ENCODE peak calls at places on chromosomes 6 and 20, in five cellular contexts. V is tibial artery, I is AG04450, A is IMR-90, X is sigmoid colon. J is an unnamed sample.
A peak's percentile ranks its signal among the peaks of the same experiment; 100 is the strongest.

GRCh38 chr6:157187182-157188093 is 135.9 kb downstream of the TMEM242 start:
- DNase-seq in V (no peak), I (no peak), A (no peak), X (peak; percentile 75), J (peak; percentile 31)

GRCh38 chr20:63022501-63022900 is 15.7 kb upstream of the BHLHE23 start:
- DNase-seq in V (peak; percentile 40), I (no peak), A (no peak), X (no peak), J (no peak)

GRCh38 chr6:25952535-25952934 is 10.1 kb upstream of the TRIM38 start:
- DNase-seq in V (no peak), I (no peak), A (no peak), X (no peak), J (no peak)

GRCh38 chr20:20849126-20849525 is 136.7 kb upstream of the RALGAPA2 start:
- DNase-seq in V (no peak), I (no peak), A (no peak), X (no peak), J (no peak)

GRCh38 chr6:128954308-128955043 is 71.5 kb downstream of the LAMA2 start:
- DNase-seq in V (no peak), I (no peak), A (no peak), X (no peak), J (no peak)

GRCh38 chr6:149065658-149066556 is 251.6 kb upstream of the TAB2 start:
- DNase-seq in V (no peak), I (no peak), A (no peak), X (no peak), J (no peak)

GRCh38 chr6:145155411-145155810 is 579.9 kb downstream of the EPM2A start:
- DNase-seq in V (no peak), I (no peak), A (peak; percentile 5), X (no peak), J (no peak)

GRCh38 chr6:15993716-15994228 is 135.1 kb upstream of the MYLIP start:
- DNase-seq in V (no peak), I (no peak), A (no peak), X (no peak), J (no peak)

GRCh38 chr6:51139841-51140462 is 321.3 kb downstream of the TFAP2B start:
- DNase-seq in V (no peak), I (no peak), A (no peak), X (no peak), J (no peak)

GRCh38 chr6:90033872-90034271 is 139.6 kb downstream of the GJA10 start:
- DNase-seq in V (no peak), I (no peak), A (no peak), X (no peak), J (no peak)

GRCh38 chr6:89359561-89359960 is 7.0 kb upstream of the UBE2J1 start:
- DNase-seq in V (no peak), I (no peak), A (no peak), X (no peak), J (no peak)

GRCh38 chr6:115896538-115897129 is 164.1 kb downstream of the FRK start:
- DNase-seq in V (no peak), I (no peak), A (peak; percentile 29), X (no peak), J (no peak)

GRCh38 chr6:101085327-101085726 is 204.2 kb upstream of the ASCC3 start:
- DNase-seq in V (no peak), I (no peak), A (no peak), X (no peak), J (no peak)

GRCh38 chr20:59633646-59634045 is 29.3 kb downstream of the PHACTR3 start:
- DNase-seq in V (no peak), I (no peak), A (no peak), X (no peak), J (no peak)

GRCh38 chr20:39429716-39430115 is 467.6 kb downstream of the DHX35 start:
- DNase-seq in V (no peak), I (no peak), A (no peak), X (no peak), J (peak; percentile 6)

GRCh38 chr6:107965746-107966145 is 7.7 kb upstream of the SEC63 start:
- DNase-seq in V (no peak), I (no peak), A (peak; percentile 47), X (no peak), J (no peak)

GRCh38 chr6:124676033-124676432 is 286.2 kb upstream of the RNF217 start:
- DNase-seq in V (no peak), I (no peak), A (peak; percentile 42), X (no peak), J (no peak)

GRCh38 chr6:47598367-47598766 is 100.0 kb upstream of the ADGRF4 start:
- DNase-seq in V (no peak), I (no peak), A (no peak), X (no peak), J (no peak)

GRCh38 chr6:85673198-85674139 is 30.8 kb upstream of the SYNCRIP start:
- DNase-seq in V (no peak), I (no peak), A (no peak), X (no peak), J (no peak)

GRCh38 chr6:151052021-151052646 is 186.6 kb downstream of the MTHFD1L start:
- DNase-seq in V (no peak), I (no peak), A (no peak), X (no peak), J (no peak)

GRCh38 chr6:68726307-68726706 is 91.2 kb downstream of the ADGRB3 start:
- DNase-seq in V (no peak), I (no peak), A (no peak), X (no peak), J (peak; percentile 30)

GRCh38 chr6:113854531-113855499 is 2.3 kb upstream of the MARCKS start:
- DNase-seq in V (peak; percentile 82), I (peak; percentile 63), A (peak; percentile 79), X (peak; percentile 91), J (peak; percentile 95)

GRCh38 chr20:51636123-51636522 is 93.6 kb upstream of the NFATC2 start:
- DNase-seq in V (no peak), I (no peak), A (no peak), X (no peak), J (no peak)

GRCh38 chr20:53942121-53942816 is 128.1 kb downstream of the BCAS1 start:
- DNase-seq in V (no peak), I (no peak), A (no peak), X (no peak), J (no peak)

GRCh38 chr20:57414867-57415592 is 23.8 kb downstream of the RBM38 start:
- DNase-seq in V (no peak), I (no peak), A (peak; percentile 28), X (no peak), J (no peak)

GRCh38 chr6:13303668-13304017 is 24.7 kb downstream of the TBC1D7 start:
- DNase-seq in V (peak; percentile 89), I (peak; percentile 52), A (peak; percentile 81), X (peak; percentile 87), J (peak; percentile 65)

GRCh38 chr20:30594112-30594511 is 663.4 kb upstream of the DEFB115 start:
- DNase-seq in V (no peak), I (no peak), A (no peak), X (no peak), J (no peak)

DNA sequence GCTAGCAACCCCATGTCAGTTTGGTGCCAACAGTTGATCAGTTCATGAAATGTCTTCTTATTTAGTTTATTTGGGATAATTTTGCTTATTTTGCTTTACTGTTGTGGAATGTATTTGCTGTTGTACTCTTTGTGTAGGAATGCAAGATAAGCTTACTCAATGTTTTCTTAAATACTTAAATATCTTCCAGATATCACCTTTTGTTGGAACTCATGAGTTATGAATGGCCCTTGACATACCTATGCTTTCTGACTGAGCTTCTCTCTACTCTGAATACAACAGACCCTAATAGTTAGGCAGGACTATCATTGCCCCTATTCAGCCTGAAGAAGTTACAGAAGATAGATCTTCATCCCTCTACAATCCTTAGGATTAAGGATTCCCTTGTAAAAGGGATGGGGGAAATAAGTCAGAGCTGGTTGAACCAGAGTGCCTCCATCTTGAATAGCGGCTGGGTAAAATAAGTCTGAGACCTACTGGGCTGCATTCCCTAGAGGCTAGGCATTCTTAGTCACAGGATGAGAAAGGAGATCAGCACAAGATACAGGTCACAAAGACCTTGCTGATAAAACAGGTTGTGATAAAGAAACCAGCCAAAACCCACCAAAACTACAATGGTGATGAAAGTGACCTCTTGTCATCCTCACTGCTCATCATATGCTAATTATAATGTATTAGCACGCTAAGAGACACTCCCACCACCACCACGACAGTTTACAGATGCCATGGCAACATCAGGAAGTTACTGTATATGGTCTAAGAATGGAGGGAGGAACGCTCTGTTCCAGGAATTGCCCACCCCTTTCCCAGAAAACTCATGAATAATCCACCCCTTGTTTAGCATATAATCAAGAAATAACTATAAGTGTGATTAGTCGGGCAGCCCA is 196.8 kb downstream of the AKAP7 start:
- DNase-seq in V (no peak), I (no peak), A (no peak), X (no peak), J (no peak)
- H3K27ac ChIP-seq in V (no peak overlapping the region), I (no peak overlapping the region), A (no peak overlapping the region), X (no peak overlapping the region), J (no peak overlapping the region)

DNA sequence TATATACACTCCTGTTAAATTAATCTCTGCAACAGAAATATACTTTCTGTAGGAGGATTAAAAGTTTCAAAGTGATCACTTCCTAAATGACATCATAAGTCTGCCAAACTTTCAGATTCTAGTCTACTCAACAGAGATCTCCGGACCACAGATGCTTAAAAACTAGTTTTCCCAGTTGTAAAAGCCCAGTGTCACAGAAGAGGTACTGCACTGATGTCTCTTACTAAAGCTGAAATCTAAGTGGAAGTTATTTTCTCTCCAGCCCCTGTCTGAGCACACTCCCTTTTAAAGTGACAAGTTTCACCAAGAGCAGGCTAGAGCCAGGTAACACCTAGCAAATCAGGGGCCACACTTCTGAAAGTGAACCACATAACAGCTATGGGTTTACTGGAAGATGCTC is 71.6 kb upstream of the DST start:
- DNase-seq in V (no peak), I (no peak), A (no peak), X (no peak), J (no peak)
- TF ChIP-seq CTCF in V (no peak), I (peak; percentile 15), A (no peak), X (no peak), J (no peak)

GRCh38 chr6:32095338-32096086 is 13.6 kb downstream of the TNXB start:
- DNase-seq in V (no peak), I (no peak), A (no peak), X (no peak), J (peak; percentile 55)

GRCh38 chr6:32102255-32102654 is 6.9 kb downstream of the TNXB start:
- DNase-seq in V (no peak), I (no peak), A (no peak), X (no peak), J (no peak)

GRCh38 chr6:32092760-32093497 is 16.2 kb downstream of the TNXB start:
- DNase-seq in V (peak; percentile 81), I (peak; percentile 74), A (peak; percentile 84), X (peak; percentile 77), J (no peak)

GRCh38 chr6:32096087-32096393 is 13.1 kb downstream of the TNXB start:
- DNase-seq in V (no peak), I (no peak), A (no peak), X (no peak), J (no peak)

GRCh38 chr6:32096394-32097258 is 12.5 kb downstream of the TNXB start:
- DNase-seq in V (no peak), I (no peak), A (no peak), X (no peak), J (peak; percentile 75)
- H3K4me3 ChIP-seq in V (peak overlapping the region; percentile 31), I (no peak overlapping the region), A (no peak overlapping the region), X (no peak overlapping the region), J (peak overlapping the region; percentile 42)

DNA sequence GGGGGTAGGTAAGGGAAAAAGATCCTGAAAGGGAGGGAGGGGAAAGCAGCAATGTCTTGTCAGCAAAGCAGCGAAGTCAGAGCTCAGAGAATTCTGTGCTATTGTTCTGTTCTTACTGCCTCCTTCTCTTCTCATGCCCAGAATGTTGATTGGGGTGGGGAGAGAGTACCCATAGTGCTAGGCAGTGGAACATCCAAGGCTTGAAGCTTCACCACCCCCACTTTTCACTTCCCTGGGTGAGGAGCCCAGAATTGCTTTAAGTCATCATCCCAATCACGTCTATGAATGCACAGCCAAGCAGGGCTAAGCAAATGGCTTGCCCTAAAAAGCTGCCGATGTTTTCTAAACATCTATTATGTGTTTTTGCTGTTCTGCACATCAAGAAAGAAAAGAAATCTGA is 16.5 kb downstream of the REPS1 start:
- DNase-seq in V (no peak), I (no peak), A (peak; percentile 12), X (no peak), J (no peak)
- H3K27ac ChIP-seq in V (no peak overlapping the region), I (peak overlapping the region; percentile 53), A (no peak overlapping the region), X (peak overlapping the region; percentile 61), J (no peak overlapping the region)

J was measured in WERI-Rb-1.